ENCODE peak calls at places on chromosomes 13 and 19, in eight cellular contexts. I is Calu3; Q is GM18507; M is activated gamma-delta T cell treated with anti-CD3 and anti-CD28 coated beads, Interleukin-2, amount 50 U/mL, for 16 hours; U is AG10803; C is T-helper 17 cell; T is stimulated activated CD8-positive, alpha-beta memory T cell treated with anti-CD3 and anti-CD28 coated beads, Interleukin-12 subunit alpha, Interleukin-12 subunit beta, amount 100 ng/mL, for 4 hours; G is pulmonary artery endothelial cell. E is an unnamed sample.

GRCh38 chr13:27954406-27954851 is 14.7 kb downstream of the CDX2 start:
- DNase-seq in U (peak; percentile 31), T (no peak), G (no peak), I (peak; percentile 51), Q (no peak), C (no peak), M (no peak), E (no peak)

GRCh38 chr19:38228491-38229439 is 4.7 kb upstream of the DPF1 start:
- DNase-seq in C (no peak), T (no peak), Q (no peak), I (no peak), U (no peak), G (no peak), M (no peak), E (no peak)

GRCh38 chr19:13091400-13092161 is 11.1 kb downstream of the LYL1 start:
- DNase-seq in G (peak; percentile 67), C (no peak), U (peak; percentile 96), T (no peak), M (no peak), I (no peak), Q (no peak), E (no peak)

GRCh38 chr19:38727868-38728660 is 16.2 kb downstream of the CAPN12 start:
- DNase-seq in T (no peak), G (no peak), M (no peak), C (no peak), I (no peak), U (no peak), Q (no peak), E (no peak)

GRCh38 chr13:109331898-109332297 is 454.5 kb downstream of the IRS2 start:
- DNase-seq in T (no peak), I (no peak), C (no peak), M (no peak), Q (no peak), U (peak; percentile 82), G (no peak), E (no peak)

GRCh38 chr13:21541271-21541670 is 62.7 kb downstream of the MICU2 start:
- DNase-seq in G (no peak), C (no peak), I (no peak), U (no peak), M (no peak), Q (no peak), T (no peak), E (no peak)

GRCh38 chr19:5578094-5578846 is 10.5 kb upstream of the TINCR start:
- DNase-seq in C (peak; percentile 68), Q (peak; percentile 66), G (no peak), I (peak; percentile 70), U (peak; percentile 57), T (peak; percentile 31), M (peak; percentile 58), E (no peak)

GRCh38 chr13:33284916-33285315 is 639 bp downstream of the STARD13 start:
- DNase-seq in G (no peak), Q (no peak), T (no peak), U (no peak), M (no peak), I (no peak), C (no peak), E (no peak)

GRCh38 chr19:46537136-46538097 is 41.8 kb upstream of the PNMA8B start:
- DNase-seq in T (peak; percentile 40), Q (no peak), M (peak; percentile 46), I (peak; percentile 80), C (peak; percentile 64), G (no peak), U (peak; percentile 36), E (no peak)

GRCh38 chr13:111480976-111481375 is 160.5 kb downstream of the TEX29 start:
- DNase-seq in U (no peak), C (no peak), M (no peak), Q (no peak), I (no peak), T (no peak), G (no peak), E (no peak)

GRCh38 chr13:99199541-99200432 is 867 bp upstream of the UBAC2 start:
- DNase-seq in I (no peak), C (no peak), M (no peak), G (no peak), U (peak; percentile 12), T (no peak), Q (no peak), E (no peak)

GRCh38 chr19:46591254-46591653 is 9.9 kb upstream of the CALM3 start:
- DNase-seq in T (no peak), G (no peak), C (no peak), U (no peak), Q (no peak), M (no peak), I (no peak), E (no peak)

GRCh38 chr13:56351041-56351440 is 789.7 kb upstream of the PRR20A start:
- DNase-seq in T (no peak), Q (no peak), I (no peak), G (no peak), M (no peak), U (no peak), C (no peak), E (no peak)

GRCh38 chr19:52742516-52742915 is 7.7 kb upstream of the ZNF611 start:
- DNase-seq in M (no peak), C (no peak), G (no peak), I (no peak), U (no peak), Q (no peak), T (no peak), E (no peak)

GRCh38 chr13:110616103-110617101 is 1.1 kb downstream of the NAXD start:
- DNase-seq in I (peak; percentile 17), Q (peak; percentile 25), U (peak; percentile 62), M (peak; percentile 9), T (peak; percentile 25), G (no peak), C (no peak), E (no peak)

GRCh38 chr13:95833713-95834112 is 156.8 kb downstream of the DNAJC3 start:
- DNase-seq in M (no peak), T (no peak), Q (no peak), I (no peak), C (no peak), U (peak; percentile 17), G (peak; percentile 43), E (no peak)

GRCh38 chr13:36965767-36966166 is 33.4 kb downstream of the ALG5 start:
- DNase-seq in T (no peak), M (no peak), C (no peak), I (peak; percentile 43), U (peak; percentile 67), Q (no peak), G (peak; percentile 82), E (no peak)

GRCh38 chr13:111974065-111974640 is 92.8 kb upstream of the SOX1 start:
- DNase-seq in Q (no peak), I (no peak), M (no peak), T (no peak), G (no peak), C (no peak), U (no peak), E (peak; percentile 58)

GRCh38 chr19:2149980-2150793 is 1.2 kb downstream of the AP3D1 start:
- DNase-seq in Q (no peak), M (no peak), C (no peak), G (no peak), I (no peak), U (peak; percentile 42), T (no peak), E (peak; percentile 95)

GRCh38 chr19:7397687-7398086 is 49.0 kb downstream of the ARHGEF18 start:
- DNase-seq in C (no peak), G (no peak), Q (no peak), T (no peak), I (no peak), M (no peak), U (peak; percentile 86), E (no peak)

GRCh38 chr19:2260341-2260751 is 4.1 kb upstream of the JSRP1 start:
- DNase-seq in U (peak; percentile 56), G (no peak), Q (no peak), I (no peak), T (no peak), M (no peak), C (no peak), E (no peak)

GRCh38 chr13:29758591-29759114 is 91.8 kb downstream of the UBL3 start:
- DNase-seq in C (peak; percentile 45), U (no peak), I (peak; percentile 34), G (no peak), T (peak; percentile 35), Q (peak; percentile 52), M (peak; percentile 17), E (no peak)

GRCh38 chr19:58571575-58571947 is 1.6 kb downstream of the MZF1 start:
- DNase-seq in Q (no peak), U (no peak), C (no peak), I (no peak), M (no peak), G (no peak), T (no peak), E (no peak)

GRCh38 chr13:77720988-77721387 is 23.5 kb downstream of the SLAIN1 start:
- DNase-seq in T (no peak), C (no peak), Q (no peak), U (no peak), M (no peak), G (no peak), I (no peak), E (no peak)

E was measured in vagina.